ENCODE peak calls at places on chromosomes 6 and 20, in seven cellular contexts. N is PC-9, E is mucosa of descending colon, M is SJSA1, U is cardiac muscle cell, P is ovary, F is right atrium auricular region. G is an unnamed sample.

GRCh38 chr20:38201356-38201755 is 36.3 kb upstream of the TGM2 start:
- DNase-seq in N (peak; percentile 59), E (no peak), M (peak; percentile 64), U (no peak), P (no peak), F (peak; percentile 82), G (no peak)

GRCh38 chr20:44495257-44495656 is 19.6 kb downstream of the TTPAL start:
- DNase-seq in N (no peak), E (no peak), M (no peak), U (no peak), P (no peak), F (no peak), G (no peak)

GRCh38 chr6:28922841-28923317 is 906 bp downstream of the TRIM27 start:
- DNase-seq in N (no peak), E (peak; percentile 53), M (peak; percentile 48), U (peak; percentile 68), P (no peak), F (no peak), G (peak; percentile 47)

GRCh38 chr6:95203153-95203754 is 374.1 kb upstream of the MANEA start:
- DNase-seq in N (peak; percentile 4), E (peak; percentile 27), M (no peak), U (peak; percentile 56), P (no peak), F (no peak), G (no peak)

GRCh38 chr6:72620866-72621242 is 1.0 kb upstream of the KCNQ5 start:
- DNase-seq in N (no peak), E (peak; percentile 3), M (no peak), U (no peak), P (no peak), F (no peak), G (no peak)

GRCh38 chr6:150720774-150721233 is 121.1 kb downstream of the PLEKHG1 start:
- DNase-seq in N (peak; percentile 45), E (no peak), M (no peak), U (no peak), P (no peak), F (no peak), G (no peak)

GRCh38 chr6:163841326-163841725 is 426.8 kb downstream of the QKI start:
- DNase-seq in N (no peak), E (no peak), M (no peak), U (no peak), P (no peak), F (no peak), G (no peak)

GRCh38 chr20:50267041-50267865 is 76.6 kb downstream of the CEBPB start:
- DNase-seq in N (peak; percentile 93), E (peak; percentile 95), M (peak; percentile 70), U (no peak), P (no peak), F (peak; percentile 82), G (peak; percentile 62)

GRCh38 chr6:83071707-83072106 is 4.2 kb downstream of the DOP1A start:
- DNase-seq in N (no peak), E (no peak), M (no peak), U (no peak), P (no peak), F (no peak), G (no peak)

GRCh38 chr6:116229287-116229913 is 24.5 kb downstream of the TSPYL4 start:
- DNase-seq in N (no peak), E (peak; percentile 45), M (peak; percentile 56), U (peak; percentile 79), P (peak; percentile 85), F (peak; percentile 95), G (peak; percentile 89)

GRCh38 chr6:11027565-11028110 is 16.5 kb downstream of the ELOVL2 start:
- DNase-seq in N (no peak), E (no peak), M (no peak), U (no peak), P (no peak), F (no peak), G (no peak)

DNA sequence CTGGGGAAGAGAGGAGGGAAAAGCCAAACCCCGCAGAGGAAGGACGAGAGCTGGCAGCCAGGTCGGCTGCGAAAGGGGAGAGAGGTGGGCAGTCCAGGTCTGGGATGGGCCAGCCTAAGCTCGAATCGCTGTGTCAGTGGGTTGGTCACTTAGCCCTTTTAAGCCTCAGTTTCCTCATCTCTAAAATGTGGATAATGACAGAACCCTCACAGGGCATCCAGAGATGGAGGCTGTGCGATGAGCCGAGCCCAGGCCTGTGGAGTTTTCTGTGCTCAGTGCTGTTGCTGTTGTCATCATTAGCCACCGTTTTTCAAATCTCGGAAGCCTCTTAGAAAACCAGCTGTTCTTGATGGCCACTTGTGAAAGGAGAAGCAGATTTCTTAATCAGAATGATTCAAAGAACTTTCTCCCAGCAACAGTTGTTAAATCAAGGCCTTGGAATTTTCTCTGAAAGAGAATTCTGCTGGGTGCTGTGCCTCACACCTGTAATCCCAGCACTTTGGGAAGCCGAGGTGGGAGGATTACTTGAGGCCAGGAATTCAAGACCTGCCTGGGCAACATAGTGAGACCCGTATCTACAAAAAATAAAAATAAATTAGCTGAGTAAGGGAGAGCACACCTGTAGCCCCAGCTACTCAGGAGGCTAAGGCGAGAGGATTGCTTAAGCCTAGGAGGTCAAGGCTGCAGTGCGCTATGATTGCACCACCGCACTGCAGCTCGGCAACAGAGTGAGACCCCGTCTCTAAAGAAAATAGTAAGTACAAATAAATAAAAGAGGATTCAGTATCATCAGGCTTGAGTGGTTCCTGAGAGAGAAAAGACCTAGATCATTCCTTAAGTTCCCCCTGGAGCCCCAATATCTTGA is 46.3 kb upstream of the ENTPD6 start:
- DNase-seq in N (no peak), E (no peak), M (no peak), U (no peak), P (no peak), F (no peak), G (no peak)
- H3K4me3 ChIP-seq in N (no peak overlapping the region), E (no peak overlapping the region), M (no peak overlapping the region), U (no peak overlapping the region), P (no peak overlapping the region), F (no peak overlapping the region), G (peak overlapping the region; percentile 59)

GRCh38 chr20:58840816-58841538 is 9.7 kb downstream of the GNAS-AS1 start:
- DNase-seq in N (no peak), E (no peak), M (no peak), U (no peak), P (no peak), F (no peak), G (no peak)

GRCh38 chr20:58839991-58840747 is 10.5 kb downstream of the GNAS-AS1 start:
- DNase-seq in N (no peak), E (no peak), M (no peak), U (no peak), P (no peak), F (no peak), G (no peak)

GRCh38 chr20:58837717-58838116 is 13.0 kb downstream of the GNAS-AS1 start:
- DNase-seq in N (no peak), E (no peak), M (no peak), U (no peak), P (no peak), F (no peak), G (no peak)

GRCh38 chr20:58838174-58838573 is 12.5 kb downstream of the GNAS-AS1 start:
- DNase-seq in N (no peak), E (no peak), M (no peak), U (no peak), P (no peak), F (no peak), G (no peak)

DNA sequence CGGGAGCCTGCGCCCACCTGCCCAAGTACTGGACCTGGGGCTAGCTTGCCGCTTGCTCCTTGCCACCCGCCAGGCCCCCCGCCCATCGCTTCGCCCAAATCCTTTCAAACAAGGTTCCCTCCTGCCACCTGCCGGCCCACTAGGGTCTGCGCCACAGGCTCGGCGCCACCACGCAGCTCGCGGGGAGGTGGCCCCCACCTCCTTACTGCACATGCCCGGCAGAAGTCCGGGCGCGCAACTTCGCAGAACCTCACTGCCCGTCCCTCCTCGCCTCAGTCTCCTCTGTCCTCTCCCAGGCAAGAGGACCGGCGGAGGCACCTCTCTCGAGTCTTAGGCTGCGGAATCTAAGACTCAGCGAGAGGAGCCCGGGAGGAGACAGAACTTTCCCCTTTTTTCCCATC is 11.2 kb downstream of the GNAS-AS1 start:
- DNase-seq in N (peak; percentile 23), E (no peak), M (peak; percentile 72), U (peak; percentile 72), P (peak; percentile 47), F (no peak), G (no peak)
- H3K4me3 ChIP-seq in N (no peak overlapping the region), E (no peak overlapping the region), M (peak overlapping the region; percentile 29), U (peak overlapping the region; percentile 36), P (no peak overlapping the region), F (no peak overlapping the region), G (peak overlapping the region; percentile 49)

GRCh38 chr20:1265226-1265915 is 723 bp upstream of the SNPH start:
- DNase-seq in N (no peak), E (no peak), M (no peak), U (no peak), P (no peak), F (no peak), G (no peak)
- H3K4me3 ChIP-seq in N (peak overlapping the region; percentile 69), E (no peak overlapping the region), M (peak overlapping the region; percentile 52), U (peak overlapping the region; percentile 44), P (peak overlapping the region; percentile 59), F (peak overlapping the region; percentile 79), G (peak overlapping the region; percentile 92)

GRCh38 chr6:6565069-6565468 is 23.5 kb upstream of the LY86 start:
- DNase-seq in N (no peak), E (no peak), M (no peak), U (no peak), P (no peak), F (no peak), G (no peak)

GRCh38 chr6:6565488-6565887 is 23.0 kb upstream of the LY86 start:
- DNase-seq in N (no peak), E (no peak), M (no peak), U (no peak), P (no peak), F (no peak), G (no peak)

GRCh38 chr6:6560909-6561308 is 27.6 kb upstream of the LY86 start:
- DNase-seq in N (no peak), E (no peak), M (no peak), U (no peak), P (no peak), F (no peak), G (no peak)

GRCh38 chr6:6566766-6567165 is 21.8 kb upstream of the LY86 start:
- DNase-seq in N (no peak), E (no peak), M (no peak), U (no peak), P (no peak), F (no peak), G (no peak)

DNA sequence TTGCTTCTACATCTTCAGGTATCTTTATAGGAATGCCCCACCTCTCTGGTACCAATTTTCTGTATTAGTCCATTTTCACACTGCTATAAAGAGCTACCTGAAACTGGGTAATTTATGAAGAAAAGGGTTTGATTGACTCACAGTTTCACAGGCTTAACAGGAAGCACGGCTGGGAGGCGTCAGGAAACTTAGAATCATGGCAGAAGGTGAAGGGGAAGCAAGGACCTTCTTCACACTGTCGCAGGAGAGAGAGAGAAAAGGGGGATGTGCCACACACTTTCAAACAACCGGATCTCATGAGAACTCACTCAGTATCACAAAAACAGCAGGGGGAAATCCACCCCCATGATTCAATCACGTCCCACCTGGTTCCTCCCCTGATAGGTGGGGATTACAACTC is 24.4 kb upstream of the LY86 start:
- DNase-seq in N (no peak), E (no peak), M (no peak), U (no peak), P (no peak), F (no peak), G (no peak)
- H3K4me3 ChIP-seq in N (no peak overlapping the region), E (no peak overlapping the region), M (no peak overlapping the region), U (no peak overlapping the region), P (no peak overlapping the region), F (no peak overlapping the region), G (no peak overlapping the region)